ENCODE peak calls at places on chromosomes 1 and 21, in seven cellular contexts. I, M, N, E, P, S and O are unnamed samples.
A peak's percentile ranks its signal among the peaks of the same experiment; 100 is the strongest.

GRCh38 chr1:31444725-31445448 is 31.9 kb downstream of the SERINC2 start:
- DNase-seq in N (no peak), M (no peak), E (no peak), I (no peak), S (no peak), P (no peak), O (no peak)

GRCh38 chr21:29219165-29219770 is 79.5 kb upstream of the BACH1 start:
- DNase-seq in S (no peak), P (no peak), N (no peak), E (peak; percentile 52), M (no peak), I (peak; percentile 47), O (no peak)

GRCh38 chr21:42047821-42048613 is 23.1 kb upstream of the UMODL1 start:
- DNase-seq in E (no peak), N (peak; percentile 47), M (peak; percentile 73), P (no peak), S (no peak), I (peak; percentile 99), O (peak; percentile 87)

GRCh38 chr1:108722292-108722691 is 9.6 kb downstream of the FNDC7 start:
- DNase-seq in I (peak; percentile 77), E (no peak), S (no peak), N (no peak), M (peak; percentile 14), P (no peak), O (no peak)

GRCh38 chr1:94115900-94116436 is 5.0 kb downstream of the ABCA4 start:
- DNase-seq in E (no peak), P (no peak), I (peak; percentile 17), N (no peak), S (no peak), M (no peak), O (no peak)

GRCh38 chr1:113818585-113818984 is 6.3 kb upstream of the RSBN1 start:
- DNase-seq in M (no peak), N (no peak), S (no peak), P (no peak), I (no peak), E (no peak), O (no peak)

GRCh38 chr1:18798533-18799445 is 60.7 kb downstream of the TAS1R2 start:
- DNase-seq in N (no peak), S (no peak), I (no peak), E (no peak), P (no peak), M (no peak), O (no peak)

GRCh38 chr1:68331117-68331865 is 99.0 kb upstream of the WLS start:
- DNase-seq in M (peak; percentile 71), N (no peak), S (no peak), P (no peak), E (no peak), I (peak; percentile 97), O (peak; percentile 69)